ENCODE peak calls at places on chromosome 3, in ten cellular contexts. One of them, this sample, is unnamed.

GRCh38 chr3:47009225-47010049 is 30.0 kb downstream of the NBEAL2 start:
- DNase-seq in CD8-positive, alpha-beta T cell: peak; percentile 89
- DNase-seq in body of pancreas: peak; percentile 91
- DNase-seq in sigmoid colon: peak; percentile 97
- DNase-seq in kidney: peak; percentile 97
- DNase-seq in breast epithelium: peak; percentile 84
- DNase-seq in adrenal gland: peak; percentile 92
- DNase-seq in psoas muscle: peak; percentile 91
- DNase-seq in ovary: peak; percentile 93
- DNase-seq in PC-3: no peak
- DNase-seq in this sample: peak; percentile 90

GRCh38 chr3:35338186-35338585 is 301.1 kb upstream of the ARPP21 start:
- DNase-seq in PC-3: no peak
- DNase-seq in psoas muscle: no peak
- DNase-seq in breast epithelium: no peak
- DNase-seq in kidney: no peak
- DNase-seq in adrenal gland: no peak
- DNase-seq in CD8-positive, alpha-beta T cell: no peak
- DNase-seq in ovary: no peak
- DNase-seq in body of pancreas: no peak
- DNase-seq in sigmoid colon: no peak
- DNase-seq in this sample: no peak

GRCh38 chr3:153539263-153539662 is 377.2 kb downstream of the RAP2B start:
- DNase-seq in adrenal gland: no peak
- DNase-seq in CD8-positive, alpha-beta T cell: no peak
- DNase-seq in psoas muscle: no peak
- DNase-seq in sigmoid colon: no peak
- DNase-seq in PC-3: no peak
- DNase-seq in breast epithelium: no peak
- DNase-seq in ovary: no peak
- DNase-seq in kidney: no peak
- DNase-seq in body of pancreas: no peak
- DNase-seq in this sample: no peak

GRCh38 chr3:101813817-101814440 is 34.9 kb downstream of the NXPE3 start:
- DNase-seq in psoas muscle: no peak
- DNase-seq in sigmoid colon: no peak
- DNase-seq in CD8-positive, alpha-beta T cell: no peak
- DNase-seq in breast epithelium: no peak
- DNase-seq in ovary: no peak
- DNase-seq in adrenal gland: no peak
- DNase-seq in kidney: no peak
- DNase-seq in body of pancreas: no peak
- DNase-seq in PC-3: peak; percentile 74
- DNase-seq in this sample: no peak

GRCh38 chr3:167705840-167706239 is 28.9 kb downstream of the PDCD10 start:
- DNase-seq in body of pancreas: no peak
- DNase-seq in PC-3: no peak
- DNase-seq in CD8-positive, alpha-beta T cell: no peak
- DNase-seq in psoas muscle: no peak
- DNase-seq in kidney: no peak
- DNase-seq in sigmoid colon: no peak
- DNase-seq in ovary: no peak
- DNase-seq in breast epithelium: no peak
- DNase-seq in adrenal gland: no peak
- DNase-seq in this sample: no peak

GRCh38 chr3:117486709-117487394 is 777.3 kb downstream of the TUSC7 start:
- DNase-seq in breast epithelium: no peak
- DNase-seq in CD8-positive, alpha-beta T cell: no peak
- DNase-seq in PC-3: no peak
- DNase-seq in ovary: no peak
- DNase-seq in psoas muscle: no peak
- DNase-seq in adrenal gland: no peak
- DNase-seq in kidney: no peak
- DNase-seq in body of pancreas: no peak
- DNase-seq in sigmoid colon: no peak
- DNase-seq in this sample: no peak

GRCh38 chr3:176439729-176440128 is 757.6 kb downstream of the TBL1XR1 start:
- DNase-seq in PC-3: no peak
- DNase-seq in body of pancreas: no peak
- DNase-seq in psoas muscle: no peak
- DNase-seq in adrenal gland: no peak
- DNase-seq in CD8-positive, alpha-beta T cell: no peak
- DNase-seq in ovary: no peak
- DNase-seq in breast epithelium: no peak
- DNase-seq in kidney: no peak
- DNase-seq in sigmoid colon: no peak
- DNase-seq in this sample: no peak

GRCh38 chr3:172201990-172202318 is 162.6 kb downstream of the FNDC3B start:
- DNase-seq in CD8-positive, alpha-beta T cell: no peak
- DNase-seq in kidney: no peak
- DNase-seq in breast epithelium: no peak
- DNase-seq in ovary: no peak
- DNase-seq in PC-3: no peak
- DNase-seq in adrenal gland: no peak
- DNase-seq in psoas muscle: no peak
- DNase-seq in sigmoid colon: no peak
- DNase-seq in body of pancreas: no peak
- DNase-seq in this sample: no peak

GRCh38 chr3:61724801-61725200 is 163.4 kb downstream of the PTPRG start:
- DNase-seq in adrenal gland: no peak
- DNase-seq in kidney: no peak
- DNase-seq in ovary: no peak
- DNase-seq in CD8-positive, alpha-beta T cell: no peak
- DNase-seq in PC-3: no peak
- DNase-seq in body of pancreas: no peak
- DNase-seq in breast epithelium: no peak
- DNase-seq in sigmoid colon: no peak
- DNase-seq in psoas muscle: no peak
- DNase-seq in this sample: no peak

GRCh38 chr3:132261501-132261900 is 55.7 kb upstream of the ACP3 start:
- DNase-seq in sigmoid colon: no peak
- DNase-seq in kidney: no peak
- DNase-seq in body of pancreas: no peak
- DNase-seq in CD8-positive, alpha-beta T cell: no peak
- DNase-seq in adrenal gland: no peak
- DNase-seq in psoas muscle: no peak
- DNase-seq in PC-3: no peak
- DNase-seq in breast epithelium: no peak
- DNase-seq in ovary: no peak
- DNase-seq in this sample: no peak

GRCh38 chr3:50525191-50525590 is 21.8 kb upstream of the CACNA2D2 start:
- DNase-seq in kidney: no peak
- DNase-seq in breast epithelium: no peak
- DNase-seq in adrenal gland: no peak
- DNase-seq in psoas muscle: no peak
- DNase-seq in sigmoid colon: no peak
- DNase-seq in body of pancreas: no peak
- DNase-seq in CD8-positive, alpha-beta T cell: peak; percentile 9
- DNase-seq in PC-3: no peak
- DNase-seq in ovary: no peak
- DNase-seq in this sample: no peak

GRCh38 chr3:147256739-147257138 is 149.6 kb downstream of the ZIC4 start:
- DNase-seq in ovary: no peak
- DNase-seq in adrenal gland: no peak
- DNase-seq in sigmoid colon: no peak
- DNase-seq in psoas muscle: no peak
- DNase-seq in PC-3: no peak
- DNase-seq in body of pancreas: no peak
- DNase-seq in kidney: no peak
- DNase-seq in CD8-positive, alpha-beta T cell: no peak
- DNase-seq in breast epithelium: no peak
- DNase-seq in this sample: no peak

GRCh38 chr3:11634081-11634635 is 9.6 kb downstream of the VGLL4 start:
- DNase-seq in adrenal gland: peak; percentile 53
- DNase-seq in sigmoid colon: no peak
- DNase-seq in breast epithelium: no peak
- DNase-seq in kidney: no peak
- DNase-seq in psoas muscle: no peak
- DNase-seq in ovary: no peak
- DNase-seq in body of pancreas: no peak
- DNase-seq in PC-3: no peak
- DNase-seq in CD8-positive, alpha-beta T cell: no peak
- DNase-seq in this sample: no peak

GRCh38 chr3:123096701-123097100 is 29.9 kb downstream of the PDIA5 start:
- DNase-seq in PC-3: no peak
- DNase-seq in ovary: peak; percentile 73
- DNase-seq in sigmoid colon: peak; percentile 94
- DNase-seq in CD8-positive, alpha-beta T cell: no peak
- DNase-seq in adrenal gland: peak; percentile 87
- DNase-seq in psoas muscle: peak; percentile 44
- DNase-seq in body of pancreas: peak; percentile 74
- DNase-seq in breast epithelium: no peak
- DNase-seq in kidney: peak; percentile 79
- DNase-seq in this sample: no peak

GRCh38 chr3:23926736-23927135 is 9.8 kb downstream of the RPL15 start:
- DNase-seq in kidney: no peak
- DNase-seq in ovary: no peak
- DNase-seq in body of pancreas: no peak
- DNase-seq in sigmoid colon: no peak
- DNase-seq in adrenal gland: no peak
- DNase-seq in CD8-positive, alpha-beta T cell: no peak
- DNase-seq in breast epithelium: no peak
- DNase-seq in psoas muscle: no peak
- DNase-seq in PC-3: no peak
- DNase-seq in this sample: no peak

GRCh38 chr3:127788436-127788835 is 33.9 kb downstream of the MGLL start:
- DNase-seq in adrenal gland: no peak
- DNase-seq in body of pancreas: no peak
- DNase-seq in sigmoid colon: peak; percentile 61
- DNase-seq in CD8-positive, alpha-beta T cell: no peak
- DNase-seq in ovary: no peak
- DNase-seq in breast epithelium: no peak
- DNase-seq in PC-3: no peak
- DNase-seq in psoas muscle: no peak
- DNase-seq in kidney: no peak
- DNase-seq in this sample: no peak

GRCh38 chr3:51704511-51704950 is 2.3 kb upstream of the GRM2 start:
- DNase-seq in breast epithelium: no peak
- DNase-seq in kidney: peak; percentile 32
- DNase-seq in PC-3: no peak
- DNase-seq in body of pancreas: no peak
- DNase-seq in adrenal gland: peak; percentile 6
- DNase-seq in psoas muscle: no peak
- DNase-seq in sigmoid colon: peak; percentile 52
- DNase-seq in CD8-positive, alpha-beta T cell: peak; percentile 12
- DNase-seq in ovary: no peak
- DNase-seq in this sample: no peak

GRCh38 chr3:171867976-171868375 is 24.8 kb downstream of the TMEM212 start:
- DNase-seq in sigmoid colon: no peak
- DNase-seq in breast epithelium: no peak
- DNase-seq in PC-3: peak; percentile 6
- DNase-seq in ovary: no peak
- DNase-seq in body of pancreas: no peak
- DNase-seq in psoas muscle: no peak
- DNase-seq in adrenal gland: no peak
- DNase-seq in kidney: no peak
- DNase-seq in CD8-positive, alpha-beta T cell: no peak
- DNase-seq in this sample: no peak

GRCh38 chr3:99630815-99631214 is 7.6 kb upstream of the COL8A1 start:
- DNase-seq in ovary: no peak
- DNase-seq in CD8-positive, alpha-beta T cell: no peak
- DNase-seq in adrenal gland: no peak
- DNase-seq in psoas muscle: no peak
- DNase-seq in kidney: no peak
- DNase-seq in body of pancreas: no peak
- DNase-seq in PC-3: peak; percentile 86
- DNase-seq in sigmoid colon: no peak
- DNase-seq in breast epithelium: no peak
- DNase-seq in this sample: no peak

GRCh38 chr3:36677331-36678007 is 86.9 kb downstream of the DCLK3 start:
- DNase-seq in kidney: no peak
- DNase-seq in ovary: no peak
- DNase-seq in CD8-positive, alpha-beta T cell: no peak
- DNase-seq in sigmoid colon: no peak
- DNase-seq in PC-3: peak; percentile 97
- DNase-seq in body of pancreas: no peak
- DNase-seq in psoas muscle: no peak
- DNase-seq in breast epithelium: no peak
- DNase-seq in adrenal gland: no peak
- DNase-seq in this sample: no peak
- TF ChIP-seq CTCF in kidney: no peak
- TF ChIP-seq CTCF in ovary: no peak
- TF ChIP-seq CTCF in CD8-positive, alpha-beta T cell: no peak
- TF ChIP-seq CTCF in sigmoid colon: no peak
- TF ChIP-seq CTCF in PC-3: no peak
- TF ChIP-seq CTCF in body of pancreas: no peak
- TF ChIP-seq CTCF in psoas muscle: no peak
- TF ChIP-seq CTCF in breast epithelium: no peak
- TF ChIP-seq CTCF in adrenal gland: no peak
- TF ChIP-seq CTCF in this sample: no peak

GRCh38 chr3:152317184-152317583 is 48.5 kb downstream of the MBNL1 start:
- DNase-seq in adrenal gland: no peak
- DNase-seq in kidney: no peak
- DNase-seq in psoas muscle: no peak
- DNase-seq in PC-3: no peak
- DNase-seq in ovary: no peak
- DNase-seq in body of pancreas: no peak
- DNase-seq in sigmoid colon: no peak
- DNase-seq in CD8-positive, alpha-beta T cell: no peak
- DNase-seq in breast epithelium: no peak
- DNase-seq in this sample: no peak
- H3K4me3 ChIP-seq in adrenal gland: no peak overlapping the region
- H3K4me3 ChIP-seq in kidney: no peak overlapping the region
- H3K4me3 ChIP-seq in psoas muscle: peak overlapping the region; percentile 44
- H3K4me3 ChIP-seq in PC-3: no peak overlapping the region
- H3K4me3 ChIP-seq in ovary: no peak overlapping the region
- H3K4me3 ChIP-seq in body of pancreas: no peak overlapping the region
- H3K4me3 ChIP-seq in sigmoid colon: no peak overlapping the region
- H3K4me3 ChIP-seq in CD8-positive, alpha-beta T cell: no peak overlapping the region
- H3K4me3 ChIP-seq in breast epithelium: no peak overlapping the region
- H3K4me3 ChIP-seq in this sample: no peak overlapping the region

GRCh38 chr3:133570139-133570936 is 3.1 kb upstream of the CDV3 start:
- DNase-seq in CD8-positive, alpha-beta T cell: no peak
- DNase-seq in body of pancreas: peak; percentile 34
- DNase-seq in adrenal gland: no peak
- DNase-seq in psoas muscle: no peak
- DNase-seq in sigmoid colon: no peak
- DNase-seq in breast epithelium: peak; percentile 68
- DNase-seq in ovary: no peak
- DNase-seq in kidney: no peak
- DNase-seq in PC-3: peak; percentile 84
- DNase-seq in this sample: no peak
- H3K4me1 ChIP-seq in CD8-positive, alpha-beta T cell: peaks cover 14% of the 10 kb centered on the region
- H3K4me1 ChIP-seq in body of pancreas: peaks cover 28% of the 10 kb centered on the region
- H3K4me1 ChIP-seq in adrenal gland: peaks cover 10% of the 10 kb centered on the region
- H3K4me1 ChIP-seq in psoas muscle: peaks cover 4% of the 10 kb centered on the region
- H3K4me1 ChIP-seq in sigmoid colon: no peaks in the 10 kb centered on the region
- H3K4me1 ChIP-seq in breast epithelium: no peaks in the 10 kb centered on the region
- H3K4me1 ChIP-seq in ovary: peaks cover 3% of the 10 kb centered on the region
- H3K4me1 ChIP-seq in kidney: peaks cover 12% of the 10 kb centered on the region
- H3K4me1 ChIP-seq in PC-3: peaks cover 55% of the 10 kb centered on the region
- H3K4me1 ChIP-seq in this sample: peaks cover 10% of the 10 kb centered on the region

DNA sequence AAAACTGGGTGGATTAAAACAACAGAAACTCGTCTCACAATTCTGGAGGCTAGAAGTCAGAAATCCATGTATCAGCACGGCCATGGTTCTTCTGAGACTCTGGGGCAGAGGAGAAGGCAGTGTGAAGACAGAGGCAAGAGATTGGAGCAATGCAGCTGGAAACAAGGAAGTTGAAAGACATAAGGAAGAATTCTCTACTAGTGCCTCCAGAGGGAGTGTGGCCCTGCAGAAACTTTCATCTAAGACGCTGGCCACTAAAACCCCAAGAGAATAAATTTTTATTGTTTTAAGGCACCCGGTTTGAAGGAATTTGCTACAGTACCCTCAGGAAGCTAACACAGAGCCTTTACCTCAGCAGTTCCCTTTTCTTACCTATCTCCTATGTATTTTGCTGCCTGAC is 1012.2 kb upstream of the CADM2 start:
- DNase-seq in ovary: no peak
- DNase-seq in PC-3: peak; percentile 52
- DNase-seq in CD8-positive, alpha-beta T cell: no peak
- DNase-seq in body of pancreas: no peak
- DNase-seq in adrenal gland: no peak
- DNase-seq in sigmoid colon: no peak
- DNase-seq in breast epithelium: no peak
- DNase-seq in psoas muscle: no peak
- DNase-seq in kidney: no peak
- DNase-seq in this sample: no peak
- TF ChIP-seq CTCF in ovary: no peak
- TF ChIP-seq CTCF in PC-3: peak; percentile 59
- TF ChIP-seq CTCF in CD8-positive, alpha-beta T cell: no peak
- TF ChIP-seq CTCF in body of pancreas: no peak
- TF ChIP-seq CTCF in adrenal gland: no peak
- TF ChIP-seq CTCF in sigmoid colon: no peak
- TF ChIP-seq CTCF in breast epithelium: no peak
- TF ChIP-seq CTCF in psoas muscle: no peak
- TF ChIP-seq CTCF in kidney: no peak
- TF ChIP-seq CTCF in this sample: no peak

This sample was measured in mucosa of descending colon.